ENCODE peak calls at places on chromosomes 13 and 19, in ten cellular contexts. One of them, this sample, is unnamed.
A peak's percentile ranks its signal among the peaks of the same experiment; 100 is the strongest.

GRCh38 chr13:105083986-105084385 is 1451.5 kb downstream of the EFNB2 start:
- DNase-seq in GM23248: no peak
- DNase-seq in trophoblast cell: no peak
- DNase-seq in mesendoderm: no peak
- DNase-seq in cardiac muscle cell: no peak
- DNase-seq in CD4-positive, alpha-beta memory T cell: no peak
- DNase-seq in CD8-positive, alpha-beta T cell: no peak
- DNase-seq in gastrocnemius medialis: no peak
- DNase-seq in right lobe of liver: no peak
- DNase-seq in RWPE1: no peak
- DNase-seq in this sample: no peak

GRCh38 chr19:55809381-55810058 is 22.3 kb downstream of the NLRP11 start:
- DNase-seq in GM23248: peak; percentile 70
- DNase-seq in trophoblast cell: peak; percentile 80
- DNase-seq in mesendoderm: peak; percentile 67
- DNase-seq in cardiac muscle cell: peak; percentile 48
- DNase-seq in CD4-positive, alpha-beta memory T cell: peak; percentile 1
- DNase-seq in CD8-positive, alpha-beta T cell: no peak
- DNase-seq in gastrocnemius medialis: no peak
- DNase-seq in right lobe of liver: peak; percentile 79
- DNase-seq in RWPE1: no peak
- DNase-seq in this sample: no peak

GRCh38 chr19:45113628-45114027 is 20.6 kb downstream of the PPP1R37 start:
- DNase-seq in GM23248: no peak
- DNase-seq in trophoblast cell: no peak
- DNase-seq in mesendoderm: no peak
- DNase-seq in cardiac muscle cell: no peak
- DNase-seq in CD4-positive, alpha-beta memory T cell: no peak
- DNase-seq in CD8-positive, alpha-beta T cell: no peak
- DNase-seq in gastrocnemius medialis: no peak
- DNase-seq in right lobe of liver: no peak
- DNase-seq in RWPE1: no peak
- DNase-seq in this sample: peak; percentile 56

GRCh38 chr19:961866-962620 is 22.1 kb upstream of the WDR18 start:
- DNase-seq in GM23248: peak; percentile 77
- DNase-seq in trophoblast cell: no peak
- DNase-seq in mesendoderm: no peak
- DNase-seq in cardiac muscle cell: no peak
- DNase-seq in CD4-positive, alpha-beta memory T cell: no peak
- DNase-seq in CD8-positive, alpha-beta T cell: no peak
- DNase-seq in gastrocnemius medialis: no peak
- DNase-seq in right lobe of liver: no peak
- DNase-seq in RWPE1: no peak
- DNase-seq in this sample: no peak

GRCh38 chr13:87426737-87427136 is 244.4 kb upstream of the SLITRK5 start:
- DNase-seq in GM23248: no peak
- DNase-seq in trophoblast cell: no peak
- DNase-seq in mesendoderm: peak; percentile 50
- DNase-seq in cardiac muscle cell: no peak
- DNase-seq in CD4-positive, alpha-beta memory T cell: no peak
- DNase-seq in CD8-positive, alpha-beta T cell: no peak
- DNase-seq in gastrocnemius medialis: no peak
- DNase-seq in right lobe of liver: no peak
- DNase-seq in RWPE1: no peak
- DNase-seq in this sample: no peak

GRCh38 chr13:27401210-27401609 is 23.2 kb upstream of the GTF3A start:
- DNase-seq in GM23248: peak; percentile 12
- DNase-seq in trophoblast cell: peak; percentile 5
- DNase-seq in mesendoderm: no peak
- DNase-seq in cardiac muscle cell: no peak
- DNase-seq in CD4-positive, alpha-beta memory T cell: no peak
- DNase-seq in CD8-positive, alpha-beta T cell: no peak
- DNase-seq in gastrocnemius medialis: no peak
- DNase-seq in right lobe of liver: no peak
- DNase-seq in RWPE1: peak; percentile 32
- DNase-seq in this sample: peak; percentile 41

GRCh38 chr13:67100723-67101122 is 129.4 kb downstream of the PCDH9 start:
- DNase-seq in GM23248: no peak
- DNase-seq in trophoblast cell: no peak
- DNase-seq in mesendoderm: peak; percentile 71
- DNase-seq in cardiac muscle cell: no peak
- DNase-seq in CD4-positive, alpha-beta memory T cell: no peak
- DNase-seq in CD8-positive, alpha-beta T cell: no peak
- DNase-seq in gastrocnemius medialis: no peak
- DNase-seq in right lobe of liver: no peak
- DNase-seq in RWPE1: no peak
- DNase-seq in this sample: no peak

GRCh38 chr19:42153606-42154405 is 21.6 kb upstream of the POU2F2 start:
- DNase-seq in GM23248: no peak
- DNase-seq in trophoblast cell: no peak
- DNase-seq in mesendoderm: no peak
- DNase-seq in cardiac muscle cell: no peak
- DNase-seq in CD4-positive, alpha-beta memory T cell: no peak
- DNase-seq in CD8-positive, alpha-beta T cell: no peak
- DNase-seq in gastrocnemius medialis: no peak
- DNase-seq in right lobe of liver: no peak
- DNase-seq in RWPE1: no peak
- DNase-seq in this sample: no peak

GRCh38 chr19:35350591-35350990 is 2.9 kb downstream of the FFAR1 start:
- DNase-seq in GM23248: no peak
- DNase-seq in trophoblast cell: no peak
- DNase-seq in mesendoderm: no peak
- DNase-seq in cardiac muscle cell: no peak
- DNase-seq in CD4-positive, alpha-beta memory T cell: no peak
- DNase-seq in CD8-positive, alpha-beta T cell: no peak
- DNase-seq in gastrocnemius medialis: no peak
- DNase-seq in right lobe of liver: peak; percentile 42
- DNase-seq in RWPE1: no peak
- DNase-seq in this sample: no peak

GRCh38 chr19:36488118-36488815 is 1.1 kb downstream of the ZNF566 start:
- DNase-seq in GM23248: peak; percentile 58
- DNase-seq in trophoblast cell: no peak
- DNase-seq in mesendoderm: no peak
- DNase-seq in cardiac muscle cell: no peak
- DNase-seq in CD4-positive, alpha-beta memory T cell: no peak
- DNase-seq in CD8-positive, alpha-beta T cell: no peak
- DNase-seq in gastrocnemius medialis: no peak
- DNase-seq in right lobe of liver: no peak
- DNase-seq in RWPE1: no peak
- DNase-seq in this sample: no peak
- H3K27ac ChIP-seq in GM23248: peak overlapping the region; percentile 97
- H3K27ac ChIP-seq in trophoblast cell: no peak overlapping the region
- H3K27ac ChIP-seq in mesendoderm: no peak overlapping the region
- H3K27ac ChIP-seq in cardiac muscle cell: no peak overlapping the region
- H3K27ac ChIP-seq in CD4-positive, alpha-beta memory T cell: peak overlapping the region; percentile 93
- H3K27ac ChIP-seq in CD8-positive, alpha-beta T cell: peak overlapping the region; percentile 79
- H3K27ac ChIP-seq in gastrocnemius medialis: peak overlapping the region; percentile 98
- H3K27ac ChIP-seq in right lobe of liver: peak overlapping the region; percentile 93
- H3K27ac ChIP-seq in RWPE1: peak overlapping the region; percentile 91
- H3K27ac ChIP-seq in this sample: no peak overlapping the region

GRCh38 chr19:38617283-38617763 is 430 bp downstream of the MAP4K1 start:
- DNase-seq in GM23248: no peak
- DNase-seq in trophoblast cell: no peak
- DNase-seq in mesendoderm: no peak
- DNase-seq in cardiac muscle cell: no peak
- DNase-seq in CD4-positive, alpha-beta memory T cell: peak; percentile 14
- DNase-seq in CD8-positive, alpha-beta T cell: no peak
- DNase-seq in gastrocnemius medialis: no peak
- DNase-seq in right lobe of liver: no peak
- DNase-seq in RWPE1: no peak
- DNase-seq in this sample: no peak
- H3K27ac ChIP-seq in GM23248: no peak overlapping the region
- H3K27ac ChIP-seq in trophoblast cell: no peak overlapping the region
- H3K27ac ChIP-seq in mesendoderm: no peak overlapping the region
- H3K27ac ChIP-seq in cardiac muscle cell: no peak overlapping the region
- H3K27ac ChIP-seq in CD4-positive, alpha-beta memory T cell: peak overlapping the region; percentile 90
- H3K27ac ChIP-seq in CD8-positive, alpha-beta T cell: peak overlapping the region; percentile 89
- H3K27ac ChIP-seq in gastrocnemius medialis: no peak overlapping the region
- H3K27ac ChIP-seq in right lobe of liver: no peak overlapping the region
- H3K27ac ChIP-seq in RWPE1: peak overlapping the region; percentile 89
- H3K27ac ChIP-seq in this sample: no peak overlapping the region

GRCh38 chr19:4830768-4831265 is 695 bp downstream of the TICAM1 start:
- DNase-seq in GM23248: peak; percentile 29
- DNase-seq in trophoblast cell: peak; percentile 47
- DNase-seq in mesendoderm: no peak
- DNase-seq in cardiac muscle cell: no peak
- DNase-seq in CD4-positive, alpha-beta memory T cell: no peak
- DNase-seq in CD8-positive, alpha-beta T cell: no peak
- DNase-seq in gastrocnemius medialis: no peak
- DNase-seq in right lobe of liver: no peak
- DNase-seq in RWPE1: peak; percentile 28
- DNase-seq in this sample: no peak
- H3K27ac ChIP-seq in GM23248: peak overlapping the region; percentile 74
- H3K27ac ChIP-seq in trophoblast cell: no peak overlapping the region
- H3K27ac ChIP-seq in mesendoderm: no peak overlapping the region
- H3K27ac ChIP-seq in cardiac muscle cell: no peak overlapping the region
- H3K27ac ChIP-seq in CD4-positive, alpha-beta memory T cell: peak overlapping the region; percentile 92
- H3K27ac ChIP-seq in CD8-positive, alpha-beta T cell: peak overlapping the region; percentile 68
- H3K27ac ChIP-seq in gastrocnemius medialis: peak overlapping the region; percentile 93
- H3K27ac ChIP-seq in right lobe of liver: peak overlapping the region; percentile 94
- H3K27ac ChIP-seq in RWPE1: peak overlapping the region; percentile 86
- H3K27ac ChIP-seq in this sample: peak overlapping the region; percentile 79

GRCh38 chr13:44433863-44434262 is 60.2 kb downstream of the SERP2 start:
- DNase-seq in GM23248: no peak
- DNase-seq in trophoblast cell: no peak
- DNase-seq in mesendoderm: no peak
- DNase-seq in cardiac muscle cell: no peak
- DNase-seq in CD4-positive, alpha-beta memory T cell: no peak
- DNase-seq in CD8-positive, alpha-beta T cell: no peak
- DNase-seq in gastrocnemius medialis: no peak
- DNase-seq in right lobe of liver: no peak
- DNase-seq in RWPE1: no peak
- DNase-seq in this sample: no peak
- H3K27ac ChIP-seq in GM23248: no peak overlapping the region
- H3K27ac ChIP-seq in trophoblast cell: no peak overlapping the region
- H3K27ac ChIP-seq in mesendoderm: no peak overlapping the region
- H3K27ac ChIP-seq in cardiac muscle cell: peak overlapping the region; percentile 98
- H3K27ac ChIP-seq in CD4-positive, alpha-beta memory T cell: no peak overlapping the region
- H3K27ac ChIP-seq in CD8-positive, alpha-beta T cell: no peak overlapping the region
- H3K27ac ChIP-seq in gastrocnemius medialis: peak overlapping the region; percentile 91
- H3K27ac ChIP-seq in right lobe of liver: peak overlapping the region; percentile 99
- H3K27ac ChIP-seq in RWPE1: peak overlapping the region; percentile 96
- H3K27ac ChIP-seq in this sample: peak overlapping the region; percentile 84

DNA sequence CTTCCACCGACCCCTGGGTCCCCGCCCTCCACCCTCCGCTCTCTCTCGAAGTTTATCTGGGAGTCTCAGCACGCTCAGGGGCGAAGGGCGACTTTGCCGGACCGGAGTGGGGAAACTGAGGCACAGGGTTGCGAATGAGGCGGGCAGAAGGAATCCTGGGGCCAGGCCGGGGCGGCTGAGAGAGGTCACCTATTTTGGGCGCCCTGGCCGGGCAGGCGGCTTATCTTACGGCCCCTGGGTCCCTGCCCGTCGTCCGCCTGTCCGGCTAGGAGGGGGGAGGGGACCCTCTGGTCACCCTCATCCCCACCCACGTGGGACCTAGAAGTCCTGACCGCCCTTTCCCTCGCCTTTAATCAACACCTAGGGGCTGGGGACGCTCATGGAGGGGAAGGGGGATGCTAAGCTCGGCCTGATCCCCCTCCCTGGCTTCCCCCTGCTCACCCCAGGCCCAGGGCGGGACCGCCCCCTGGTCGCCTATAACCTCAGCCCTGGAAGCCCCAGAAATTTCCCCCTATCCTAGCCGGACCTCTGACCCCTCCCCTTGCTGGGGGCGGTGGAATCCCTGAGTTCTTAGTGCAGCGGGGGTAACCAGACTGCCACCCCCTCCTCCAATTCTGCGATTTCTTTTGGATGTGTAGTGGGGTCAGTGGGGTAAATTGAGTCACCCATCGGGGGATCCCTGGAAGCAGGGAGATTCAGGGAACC is 556 bp downstream of the TRIP10 start:
- DNase-seq in GM23248: peak; percentile 57
- DNase-seq in trophoblast cell: peak; percentile 69
- DNase-seq in mesendoderm: peak; percentile 64
- DNase-seq in cardiac muscle cell: no peak
- DNase-seq in CD4-positive, alpha-beta memory T cell: no peak
- DNase-seq in CD8-positive, alpha-beta T cell: no peak
- DNase-seq in gastrocnemius medialis: peak; percentile 80
- DNase-seq in right lobe of liver: peak; percentile 75
- DNase-seq in RWPE1: no peak
- DNase-seq in this sample: no peak
- H3K27ac ChIP-seq in GM23248: peak overlapping the region; percentile 46
- H3K27ac ChIP-seq in trophoblast cell: peak overlapping the region; percentile 83
- H3K27ac ChIP-seq in mesendoderm: peak overlapping the region; percentile 73
- H3K27ac ChIP-seq in cardiac muscle cell: peak overlapping the region; percentile 67
- H3K27ac ChIP-seq in CD4-positive, alpha-beta memory T cell: peak overlapping the region; percentile 40
- H3K27ac ChIP-seq in CD8-positive, alpha-beta T cell: no peak overlapping the region
- H3K27ac ChIP-seq in gastrocnemius medialis: peak overlapping the region; percentile 96
- H3K27ac ChIP-seq in right lobe of liver: peak overlapping the region; percentile 65
- H3K27ac ChIP-seq in RWPE1: peak overlapping the region; percentile 98
- H3K27ac ChIP-seq in this sample: peak overlapping the region; percentile 58

This sample was measured in substantia nigra.